ENCODE peak calls at places on chromosomes 11 and 22, in ten cellular contexts. One of them, this sample, is unnamed.

GRCh38 chr22:23781533-23781932 is 5.2 kb upstream of the SMARCB1 start:
- DNase-seq in fibroblast of pulmonary artery: no peak
- DNase-seq in activated CD4-positive, CD25-positive, alpha-beta regulatory T cell treated with anti-CD3 and anti-CD28 coated beads, Interleukin-2, amount 50 U/mL, for 16 hours: no peak
- DNase-seq in AG08396: peak; percentile 69
- DNase-seq in T-helper 1 cell: no peak
- DNase-seq in GM13976: no peak
- DNase-seq in ACHN: peak; percentile 35
- DNase-seq in stimulated activated CD4-positive, alpha-beta T cell treated with anti-CD3 and anti-CD28 coated beads, Interleukin-4, amount 100 ng/mL, for 24 hours: no peak
- DNase-seq in neural crest cell: no peak
- DNase-seq in psoas muscle: peak; percentile 66
- DNase-seq in this sample: no peak

GRCh38 chr11:82759649-82760048 is 26.0 kb upstream of the FAM181B start:
- DNase-seq in AG08396: no peak
- DNase-seq in neural crest cell: no peak
- DNase-seq in activated CD4-positive, CD25-positive, alpha-beta regulatory T cell treated with anti-CD3 and anti-CD28 coated beads, Interleukin-2, amount 50 U/mL, for 16 hours: no peak
- DNase-seq in T-helper 1 cell: no peak
- DNase-seq in psoas muscle: no peak
- DNase-seq in ACHN: no peak
- DNase-seq in GM13976: no peak
- DNase-seq in fibroblast of pulmonary artery: no peak
- DNase-seq in stimulated activated CD4-positive, alpha-beta T cell treated with anti-CD3 and anti-CD28 coated beads, Interleukin-4, amount 100 ng/mL, for 24 hours: no peak
- DNase-seq in this sample: no peak

GRCh38 chr11:64173616-64174355 is 7.9 kb upstream of the MACROD1 start:
- DNase-seq in AG08396: no peak
- DNase-seq in ACHN: peak; percentile 63
- DNase-seq in stimulated activated CD4-positive, alpha-beta T cell treated with anti-CD3 and anti-CD28 coated beads, Interleukin-4, amount 100 ng/mL, for 24 hours: no peak
- DNase-seq in T-helper 1 cell: no peak
- DNase-seq in fibroblast of pulmonary artery: peak; percentile 29
- DNase-seq in GM13976: no peak
- DNase-seq in activated CD4-positive, CD25-positive, alpha-beta regulatory T cell treated with anti-CD3 and anti-CD28 coated beads, Interleukin-2, amount 50 U/mL, for 16 hours: no peak
- DNase-seq in neural crest cell: no peak
- DNase-seq in psoas muscle: no peak
- DNase-seq in this sample: no peak

GRCh38 chr11:59273008-59273841 is 60.5 kb upstream of the MPEG1 start:
- DNase-seq in ACHN: no peak
- DNase-seq in psoas muscle: no peak
- DNase-seq in fibroblast of pulmonary artery: no peak
- DNase-seq in stimulated activated CD4-positive, alpha-beta T cell treated with anti-CD3 and anti-CD28 coated beads, Interleukin-4, amount 100 ng/mL, for 24 hours: no peak
- DNase-seq in T-helper 1 cell: no peak
- DNase-seq in AG08396: no peak
- DNase-seq in GM13976: no peak
- DNase-seq in neural crest cell: no peak
- DNase-seq in activated CD4-positive, CD25-positive, alpha-beta regulatory T cell treated with anti-CD3 and anti-CD28 coated beads, Interleukin-2, amount 50 U/mL, for 16 hours: no peak
- DNase-seq in this sample: no peak

GRCh38 chr11:73636249-73636648 is 10.1 kb upstream of the PLEKHB1 start:
- DNase-seq in activated CD4-positive, CD25-positive, alpha-beta regulatory T cell treated with anti-CD3 and anti-CD28 coated beads, Interleukin-2, amount 50 U/mL, for 16 hours: no peak
- DNase-seq in psoas muscle: no peak
- DNase-seq in neural crest cell: no peak
- DNase-seq in stimulated activated CD4-positive, alpha-beta T cell treated with anti-CD3 and anti-CD28 coated beads, Interleukin-4, amount 100 ng/mL, for 24 hours: no peak
- DNase-seq in fibroblast of pulmonary artery: no peak
- DNase-seq in T-helper 1 cell: no peak
- DNase-seq in AG08396: no peak
- DNase-seq in ACHN: no peak
- DNase-seq in GM13976: no peak
- DNase-seq in this sample: no peak

GRCh38 chr11:134700101-134700640 is 288.1 kb upstream of the B3GAT1 start:
- DNase-seq in fibroblast of pulmonary artery: no peak
- DNase-seq in stimulated activated CD4-positive, alpha-beta T cell treated with anti-CD3 and anti-CD28 coated beads, Interleukin-4, amount 100 ng/mL, for 24 hours: no peak
- DNase-seq in psoas muscle: no peak
- DNase-seq in activated CD4-positive, CD25-positive, alpha-beta regulatory T cell treated with anti-CD3 and anti-CD28 coated beads, Interleukin-2, amount 50 U/mL, for 16 hours: no peak
- DNase-seq in ACHN: no peak
- DNase-seq in T-helper 1 cell: no peak
- DNase-seq in GM13976: no peak
- DNase-seq in AG08396: no peak
- DNase-seq in neural crest cell: no peak
- DNase-seq in this sample: no peak

GRCh38 chr11:2259897-2260451 is 10.4 kb downstream of the ASCL2 start:
- DNase-seq in ACHN: no peak
- DNase-seq in neural crest cell: no peak
- DNase-seq in activated CD4-positive, CD25-positive, alpha-beta regulatory T cell treated with anti-CD3 and anti-CD28 coated beads, Interleukin-2, amount 50 U/mL, for 16 hours: no peak
- DNase-seq in stimulated activated CD4-positive, alpha-beta T cell treated with anti-CD3 and anti-CD28 coated beads, Interleukin-4, amount 100 ng/mL, for 24 hours: no peak
- DNase-seq in fibroblast of pulmonary artery: no peak
- DNase-seq in psoas muscle: no peak
- DNase-seq in GM13976: peak; percentile 30
- DNase-seq in AG08396: no peak
- DNase-seq in T-helper 1 cell: no peak
- DNase-seq in this sample: no peak

GRCh38 chr22:36331912-36332622 is 55.7 kb downstream of the MYH9 start:
- DNase-seq in psoas muscle: peak; percentile 78
- DNase-seq in neural crest cell: no peak
- DNase-seq in ACHN: peak; percentile 29
- DNase-seq in activated CD4-positive, CD25-positive, alpha-beta regulatory T cell treated with anti-CD3 and anti-CD28 coated beads, Interleukin-2, amount 50 U/mL, for 16 hours: no peak
- DNase-seq in stimulated activated CD4-positive, alpha-beta T cell treated with anti-CD3 and anti-CD28 coated beads, Interleukin-4, amount 100 ng/mL, for 24 hours: peak; percentile 53
- DNase-seq in T-helper 1 cell: no peak
- DNase-seq in fibroblast of pulmonary artery: no peak
- DNase-seq in AG08396: no peak
- DNase-seq in GM13976: peak; percentile 58
- DNase-seq in this sample: peak; percentile 80

GRCh38 chr11:71330996-71331395 is 78.6 kb upstream of the SHANK2 start:
- DNase-seq in GM13976: no peak
- DNase-seq in ACHN: no peak
- DNase-seq in psoas muscle: no peak
- DNase-seq in fibroblast of pulmonary artery: no peak
- DNase-seq in AG08396: no peak
- DNase-seq in stimulated activated CD4-positive, alpha-beta T cell treated with anti-CD3 and anti-CD28 coated beads, Interleukin-4, amount 100 ng/mL, for 24 hours: no peak
- DNase-seq in activated CD4-positive, CD25-positive, alpha-beta regulatory T cell treated with anti-CD3 and anti-CD28 coated beads, Interleukin-2, amount 50 U/mL, for 16 hours: no peak
- DNase-seq in T-helper 1 cell: no peak
- DNase-seq in neural crest cell: no peak
- DNase-seq in this sample: no peak

GRCh38 chr11:122758974-122759373 is 79.3 kb upstream of the CRTAM start:
- DNase-seq in fibroblast of pulmonary artery: peak; percentile 59
- DNase-seq in stimulated activated CD4-positive, alpha-beta T cell treated with anti-CD3 and anti-CD28 coated beads, Interleukin-4, amount 100 ng/mL, for 24 hours: no peak
- DNase-seq in activated CD4-positive, CD25-positive, alpha-beta regulatory T cell treated with anti-CD3 and anti-CD28 coated beads, Interleukin-2, amount 50 U/mL, for 16 hours: no peak
- DNase-seq in T-helper 1 cell: no peak
- DNase-seq in psoas muscle: no peak
- DNase-seq in GM13976: no peak
- DNase-seq in AG08396: no peak
- DNase-seq in ACHN: no peak
- DNase-seq in neural crest cell: no peak
- DNase-seq in this sample: no peak

GRCh38 chr11:3143136-3143880 is 21.8 kb downstream of the OSBPL5 start:
- DNase-seq in psoas muscle: no peak
- DNase-seq in fibroblast of pulmonary artery: no peak
- DNase-seq in T-helper 1 cell: no peak
- DNase-seq in neural crest cell: no peak
- DNase-seq in AG08396: no peak
- DNase-seq in ACHN: no peak
- DNase-seq in activated CD4-positive, CD25-positive, alpha-beta regulatory T cell treated with anti-CD3 and anti-CD28 coated beads, Interleukin-2, amount 50 U/mL, for 16 hours: no peak
- DNase-seq in GM13976: no peak
- DNase-seq in stimulated activated CD4-positive, alpha-beta T cell treated with anti-CD3 and anti-CD28 coated beads, Interleukin-4, amount 100 ng/mL, for 24 hours: no peak
- DNase-seq in this sample: no peak

GRCh38 chr11:120666121-120666639 is 154.6 kb downstream of the GRIK4 start:
- DNase-seq in AG08396: no peak
- DNase-seq in psoas muscle: no peak
- DNase-seq in ACHN: no peak
- DNase-seq in neural crest cell: no peak
- DNase-seq in GM13976: no peak
- DNase-seq in stimulated activated CD4-positive, alpha-beta T cell treated with anti-CD3 and anti-CD28 coated beads, Interleukin-4, amount 100 ng/mL, for 24 hours: no peak
- DNase-seq in activated CD4-positive, CD25-positive, alpha-beta regulatory T cell treated with anti-CD3 and anti-CD28 coated beads, Interleukin-2, amount 50 U/mL, for 16 hours: no peak
- DNase-seq in T-helper 1 cell: no peak
- DNase-seq in fibroblast of pulmonary artery: no peak
- DNase-seq in this sample: no peak

GRCh38 chr11:121112498-121113455 is 11.7 kb downstream of the TECTA start:
- DNase-seq in neural crest cell: peak; percentile 24
- DNase-seq in psoas muscle: peak; percentile 51
- DNase-seq in ACHN: peak; percentile 53
- DNase-seq in activated CD4-positive, CD25-positive, alpha-beta regulatory T cell treated with anti-CD3 and anti-CD28 coated beads, Interleukin-2, amount 50 U/mL, for 16 hours: no peak
- DNase-seq in T-helper 1 cell: no peak
- DNase-seq in stimulated activated CD4-positive, alpha-beta T cell treated with anti-CD3 and anti-CD28 coated beads, Interleukin-4, amount 100 ng/mL, for 24 hours: peak; percentile 19
- DNase-seq in AG08396: peak; percentile 76
- DNase-seq in GM13976: peak; percentile 76
- DNase-seq in fibroblast of pulmonary artery: peak; percentile 76
- DNase-seq in this sample: peak; percentile 53

GRCh38 chr11:46345881-46346484 is 1.3 kb upstream of the DGKZ start:
- DNase-seq in ACHN: no peak
- DNase-seq in AG08396: no peak
- DNase-seq in T-helper 1 cell: no peak
- DNase-seq in GM13976: no peak
- DNase-seq in fibroblast of pulmonary artery: no peak
- DNase-seq in neural crest cell: no peak
- DNase-seq in stimulated activated CD4-positive, alpha-beta T cell treated with anti-CD3 and anti-CD28 coated beads, Interleukin-4, amount 100 ng/mL, for 24 hours: peak; percentile 37
- DNase-seq in activated CD4-positive, CD25-positive, alpha-beta regulatory T cell treated with anti-CD3 and anti-CD28 coated beads, Interleukin-2, amount 50 U/mL, for 16 hours: no peak
- DNase-seq in psoas muscle: no peak
- DNase-seq in this sample: peak; percentile 56

GRCh38 chr11:86983071-86983488 is 27.9 kb upstream of the FZD4 start:
- DNase-seq in GM13976: no peak
- DNase-seq in ACHN: no peak
- DNase-seq in fibroblast of pulmonary artery: peak; percentile 15
- DNase-seq in activated CD4-positive, CD25-positive, alpha-beta regulatory T cell treated with anti-CD3 and anti-CD28 coated beads, Interleukin-2, amount 50 U/mL, for 16 hours: no peak
- DNase-seq in psoas muscle: peak; percentile 71
- DNase-seq in T-helper 1 cell: no peak
- DNase-seq in AG08396: no peak
- DNase-seq in neural crest cell: no peak
- DNase-seq in stimulated activated CD4-positive, alpha-beta T cell treated with anti-CD3 and anti-CD28 coated beads, Interleukin-4, amount 100 ng/mL, for 24 hours: no peak
- DNase-seq in this sample: no peak

GRCh38 chr22:20569059-20570058 is 61.9 kb downstream of the MED15 start:
- DNase-seq in activated CD4-positive, CD25-positive, alpha-beta regulatory T cell treated with anti-CD3 and anti-CD28 coated beads, Interleukin-2, amount 50 U/mL, for 16 hours: peak; percentile 43
- DNase-seq in AG08396: peak; percentile 94
- DNase-seq in psoas muscle: peak; percentile 82
- DNase-seq in fibroblast of pulmonary artery: peak; percentile 96
- DNase-seq in ACHN: peak; percentile 92
- DNase-seq in neural crest cell: no peak
- DNase-seq in stimulated activated CD4-positive, alpha-beta T cell treated with anti-CD3 and anti-CD28 coated beads, Interleukin-4, amount 100 ng/mL, for 24 hours: peak; percentile 66
- DNase-seq in GM13976: no peak
- DNase-seq in T-helper 1 cell: peak; percentile 55
- DNase-seq in this sample: peak; percentile 91

GRCh38 chr11:17544181-17544622 is at the start of gene USH1C:
- DNase-seq in ACHN: peak; percentile 25
- DNase-seq in GM13976: no peak
- DNase-seq in psoas muscle: peak; percentile 35
- DNase-seq in neural crest cell: peak; percentile 31
- DNase-seq in stimulated activated CD4-positive, alpha-beta T cell treated with anti-CD3 and anti-CD28 coated beads, Interleukin-4, amount 100 ng/mL, for 24 hours: no peak
- DNase-seq in AG08396: peak; percentile 51
- DNase-seq in fibroblast of pulmonary artery: no peak
- DNase-seq in activated CD4-positive, CD25-positive, alpha-beta regulatory T cell treated with anti-CD3 and anti-CD28 coated beads, Interleukin-2, amount 50 U/mL, for 16 hours: no peak
- DNase-seq in T-helper 1 cell: no peak
- DNase-seq in this sample: no peak

GRCh38 chr11:79098096-79098495 is 342.7 kb downstream of the TENM4 start:
- DNase-seq in fibroblast of pulmonary artery: no peak
- DNase-seq in GM13976: no peak
- DNase-seq in T-helper 1 cell: no peak
- DNase-seq in ACHN: no peak
- DNase-seq in neural crest cell: no peak
- DNase-seq in activated CD4-positive, CD25-positive, alpha-beta regulatory T cell treated with anti-CD3 and anti-CD28 coated beads, Interleukin-2, amount 50 U/mL, for 16 hours: no peak
- DNase-seq in psoas muscle: no peak
- DNase-seq in AG08396: no peak
- DNase-seq in stimulated activated CD4-positive, alpha-beta T cell treated with anti-CD3 and anti-CD28 coated beads, Interleukin-4, amount 100 ng/mL, for 24 hours: no peak
- DNase-seq in this sample: no peak

GRCh38 chr11:72864692-72865655 is 50.8 kb downstream of the ATG16L2 start:
- DNase-seq in psoas muscle: no peak
- DNase-seq in fibroblast of pulmonary artery: peak; percentile 79
- DNase-seq in activated CD4-positive, CD25-positive, alpha-beta regulatory T cell treated with anti-CD3 and anti-CD28 coated beads, Interleukin-2, amount 50 U/mL, for 16 hours: no peak
- DNase-seq in AG08396: no peak
- DNase-seq in neural crest cell: no peak
- DNase-seq in T-helper 1 cell: no peak
- DNase-seq in GM13976: no peak
- DNase-seq in stimulated activated CD4-positive, alpha-beta T cell treated with anti-CD3 and anti-CD28 coated beads, Interleukin-4, amount 100 ng/mL, for 24 hours: no peak
- DNase-seq in ACHN: no peak
- DNase-seq in this sample: no peak

GRCh38 chr11:70281114-70281729 is 10.7 kb downstream of the PPFIA1 start:
- DNase-seq in stimulated activated CD4-positive, alpha-beta T cell treated with anti-CD3 and anti-CD28 coated beads, Interleukin-4, amount 100 ng/mL, for 24 hours: no peak
- DNase-seq in ACHN: no peak
- DNase-seq in AG08396: peak; percentile 87
- DNase-seq in activated CD4-positive, CD25-positive, alpha-beta regulatory T cell treated with anti-CD3 and anti-CD28 coated beads, Interleukin-2, amount 50 U/mL, for 16 hours: no peak
- DNase-seq in psoas muscle: peak; percentile 40
- DNase-seq in fibroblast of pulmonary artery: peak; percentile 76
- DNase-seq in GM13976: no peak
- DNase-seq in neural crest cell: no peak
- DNase-seq in T-helper 1 cell: no peak
- DNase-seq in this sample: no peak

GRCh38 chr22:38177926-38178604 is 3.6 kb downstream of the PLA2G6 start:
- DNase-seq in neural crest cell: no peak
- DNase-seq in activated CD4-positive, CD25-positive, alpha-beta regulatory T cell treated with anti-CD3 and anti-CD28 coated beads, Interleukin-2, amount 50 U/mL, for 16 hours: no peak
- DNase-seq in GM13976: no peak
- DNase-seq in fibroblast of pulmonary artery: peak; percentile 91
- DNase-seq in AG08396: peak; percentile 73
- DNase-seq in T-helper 1 cell: no peak
- DNase-seq in stimulated activated CD4-positive, alpha-beta T cell treated with anti-CD3 and anti-CD28 coated beads, Interleukin-4, amount 100 ng/mL, for 24 hours: no peak
- DNase-seq in ACHN: peak; percentile 78
- DNase-seq in psoas muscle: peak; percentile 54
- DNase-seq in this sample: no peak

GRCh38 chr11:70756756-70757155 is 358.4 kb downstream of the CTTN start:
- DNase-seq in fibroblast of pulmonary artery: no peak
- DNase-seq in psoas muscle: no peak
- DNase-seq in ACHN: no peak
- DNase-seq in activated CD4-positive, CD25-positive, alpha-beta regulatory T cell treated with anti-CD3 and anti-CD28 coated beads, Interleukin-2, amount 50 U/mL, for 16 hours: no peak
- DNase-seq in neural crest cell: no peak
- DNase-seq in T-helper 1 cell: no peak
- DNase-seq in GM13976: no peak
- DNase-seq in AG08396: no peak
- DNase-seq in stimulated activated CD4-positive, alpha-beta T cell treated with anti-CD3 and anti-CD28 coated beads, Interleukin-4, amount 100 ng/mL, for 24 hours: no peak
- DNase-seq in this sample: no peak

GRCh38 chr11:36035999-36036398 is 92.1 kb downstream of the LDLRAD3 start:
- DNase-seq in GM13976: no peak
- DNase-seq in ACHN: no peak
- DNase-seq in stimulated activated CD4-positive, alpha-beta T cell treated with anti-CD3 and anti-CD28 coated beads, Interleukin-4, amount 100 ng/mL, for 24 hours: no peak
- DNase-seq in neural crest cell: no peak
- DNase-seq in psoas muscle: no peak
- DNase-seq in AG08396: no peak
- DNase-seq in fibroblast of pulmonary artery: no peak
- DNase-seq in activated CD4-positive, CD25-positive, alpha-beta regulatory T cell treated with anti-CD3 and anti-CD28 coated beads, Interleukin-2, amount 50 U/mL, for 16 hours: no peak
- DNase-seq in T-helper 1 cell: no peak
- DNase-seq in this sample: no peak

GRCh38 chr11:95289378-95289777 is 58.4 kb upstream of the SESN3 start:
- DNase-seq in AG08396: no peak
- DNase-seq in stimulated activated CD4-positive, alpha-beta T cell treated with anti-CD3 and anti-CD28 coated beads, Interleukin-4, amount 100 ng/mL, for 24 hours: no peak
- DNase-seq in fibroblast of pulmonary artery: no peak
- DNase-seq in activated CD4-positive, CD25-positive, alpha-beta regulatory T cell treated with anti-CD3 and anti-CD28 coated beads, Interleukin-2, amount 50 U/mL, for 16 hours: no peak
- DNase-seq in T-helper 1 cell: no peak
- DNase-seq in ACHN: no peak
- DNase-seq in neural crest cell: no peak
- DNase-seq in psoas muscle: no peak
- DNase-seq in GM13976: no peak
- DNase-seq in this sample: no peak

GRCh38 chr11:111448420-111448819 is 63.8 kb downstream of the BTG4 start:
- DNase-seq in GM13976: peak; percentile 10
- DNase-seq in activated CD4-positive, CD25-positive, alpha-beta regulatory T cell treated with anti-CD3 and anti-CD28 coated beads, Interleukin-2, amount 50 U/mL, for 16 hours: no peak
- DNase-seq in neural crest cell: no peak
- DNase-seq in psoas muscle: no peak
- DNase-seq in ACHN: no peak
- DNase-seq in AG08396: no peak
- DNase-seq in fibroblast of pulmonary artery: no peak
- DNase-seq in stimulated activated CD4-positive, alpha-beta T cell treated with anti-CD3 and anti-CD28 coated beads, Interleukin-4, amount 100 ng/mL, for 24 hours: no peak
- DNase-seq in T-helper 1 cell: no peak
- DNase-seq in this sample: no peak

GRCh38 chr11:12249590-12250260 is 127.6 kb upstream of the PARVA start:
- DNase-seq in AG08396: no peak
- DNase-seq in neural crest cell: no peak
- DNase-seq in psoas muscle: no peak
- DNase-seq in ACHN: no peak
- DNase-seq in activated CD4-positive, CD25-positive, alpha-beta regulatory T cell treated with anti-CD3 and anti-CD28 coated beads, Interleukin-2, amount 50 U/mL, for 16 hours: no peak
- DNase-seq in fibroblast of pulmonary artery: peak; percentile 69
- DNase-seq in GM13976: no peak
- DNase-seq in T-helper 1 cell: no peak
- DNase-seq in stimulated activated CD4-positive, alpha-beta T cell treated with anti-CD3 and anti-CD28 coated beads, Interleukin-4, amount 100 ng/mL, for 24 hours: no peak
- DNase-seq in this sample: no peak

GRCh38 chr11:103327721-103328120 is 218.5 kb downstream of the DYNC2H1 start:
- DNase-seq in AG08396: no peak
- DNase-seq in GM13976: no peak
- DNase-seq in activated CD4-positive, CD25-positive, alpha-beta regulatory T cell treated with anti-CD3 and anti-CD28 coated beads, Interleukin-2, amount 50 U/mL, for 16 hours: no peak
- DNase-seq in neural crest cell: no peak
- DNase-seq in psoas muscle: no peak
- DNase-seq in ACHN: no peak
- DNase-seq in fibroblast of pulmonary artery: peak; percentile 79
- DNase-seq in T-helper 1 cell: no peak
- DNase-seq in stimulated activated CD4-positive, alpha-beta T cell treated with anti-CD3 and anti-CD28 coated beads, Interleukin-4, amount 100 ng/mL, for 24 hours: no peak
- DNase-seq in this sample: no peak

GRCh38 chr22:44405661-44406060 is 92.4 kb downstream of the RTL6 start:
- DNase-seq in ACHN: no peak
- DNase-seq in AG08396: no peak
- DNase-seq in neural crest cell: no peak
- DNase-seq in GM13976: no peak
- DNase-seq in psoas muscle: no peak
- DNase-seq in activated CD4-positive, CD25-positive, alpha-beta regulatory T cell treated with anti-CD3 and anti-CD28 coated beads, Interleukin-2, amount 50 U/mL, for 16 hours: no peak
- DNase-seq in stimulated activated CD4-positive, alpha-beta T cell treated with anti-CD3 and anti-CD28 coated beads, Interleukin-4, amount 100 ng/mL, for 24 hours: no peak
- DNase-seq in fibroblast of pulmonary artery: no peak
- DNase-seq in T-helper 1 cell: peak; percentile 1
- DNase-seq in this sample: no peak

This sample was measured in activated CD8-positive, alpha-beta T cell treated with anti-CD3 and anti-CD28 coated beads, Interleukin-2, amount 10 ng/mL, durations not matched to agents 7 days and 5 days.